ENCODE peak calls at places on chromosomes 4 and X, in eight cellular contexts. T, E, F, V, A, Y, U and M are unnamed samples.

GRCh38 chr4:4841156-4841555 is 18.3 kb upstream of the MSX1 start:
- DNase-seq in T (no peak), E (no peak), F (no peak), V (no peak), A (no peak), Y (no peak), U (no peak), M (no peak)

GRCh38 chrX:148500428-148501120 is at the start of gene AFF2:
- DNase-seq in T (peak; percentile 26), E (no peak), F (peak; percentile 0), V (peak; percentile 19), A (peak; percentile 41), Y (peak; percentile 78), U (peak; percentile 28), M (peak; percentile 79)

GRCh38 chrX:39841604-39842003 is 256.2 kb downstream of the BCOR start:
- DNase-seq in T (no peak), E (no peak), F (no peak), V (no peak), A (no peak), Y (no peak), U (no peak), M (no peak)

GRCh38 chr4:8330821-8331566 is 61.4 kb downstream of the HTRA3 start:
- DNase-seq in T (no peak), E (no peak), F (no peak), V (no peak), A (peak; percentile 50), Y (peak; percentile 55), U (peak; percentile 62), M (peak; percentile 87)

GRCh38 chrX:129925305-129926092 is 19.5 kb downstream of the UTP14A start:
- DNase-seq in T (peak; percentile 64), E (no peak), F (peak; percentile 55), V (peak; percentile 39), A (peak; percentile 66), Y (peak; percentile 80), U (peak; percentile 84), M (no peak)

GRCh38 chr4:184978211-184978610 is 40.1 kb upstream of the HELT start:
- DNase-seq in T (no peak), E (no peak), F (no peak), V (no peak), A (peak; percentile 79), Y (peak; percentile 69), U (no peak), M (no peak)

GRCh38 chr4:123528501-123529277 is 132.1 kb downstream of the SPRY1 start:
- DNase-seq in T (no peak), E (no peak), F (no peak), V (no peak), A (no peak), Y (no peak), U (no peak), M (no peak)

GRCh38 chr4:11328401-11328800 is 100.3 kb downstream of the HS3ST1 start:
- DNase-seq in T (no peak), E (no peak), F (no peak), V (no peak), A (no peak), Y (no peak), U (no peak), M (no peak)

GRCh38 chr4:141921293-141921692 is 284.9 kb downstream of the IL15 start:
- DNase-seq in T (no peak), E (no peak), F (no peak), V (no peak), A (no peak), Y (no peak), U (no peak), M (no peak)

GRCh38 chr4:157246959-157247358 is 26.4 kb downstream of the GRIA2 start:
- DNase-seq in T (no peak), E (no peak), F (no peak), V (no peak), A (no peak), Y (no peak), U (no peak), M (no peak)

GRCh38 chr4:70678383-70678999 is 9.8 kb upstream of the UTP3 start:
- DNase-seq in T (no peak), E (no peak), F (no peak), V (no peak), A (no peak), Y (no peak), U (no peak), M (no peak)